ENCODE peak calls at places on chromosomes 13 and 19, in eight cellular contexts. I is AG04450, N is tibial nerve, C is dorsolateral prefrontal cortex, L is SJCRH30, Q is fibroblast of lung, B is PC-9, R is right cardiac atrium. W is an unnamed sample.

GRCh38 chr19:4678881-4679379 is 8.8 kb upstream of the MYDGF start:
- DNase-seq in R (no peak), L (peak), N (no peak), I (no peak), Q (peak), C (no peak), B (no peak), W (no peak)

GRCh38 chr19:2215281-2215751 is 20.8 kb downstream of the PLEKHJ1 start:
- DNase-seq in C (no peak), I (no peak), R (no peak), L (no peak), N (no peak), Q (no peak), B (no peak), W (no peak)

GRCh38 chr13:102402292-102402691 is 444 bp upstream of the FGF14 start:
- DNase-seq in B (no peak), I (no peak), N (no peak), C (peak), Q (peak), L (no peak), R (peak), W (no peak)

GRCh38 chr13:39106216-39106995 is 68.2 kb downstream of the NHLRC3 start:
- DNase-seq in R (no peak), N (no peak), Q (no peak), B (no peak), I (no peak), C (no peak), L (peak), W (no peak)

GRCh38 chr19:4414144-4414799 is 11.8 kb downstream of the CHAF1A start:
- DNase-seq in B (no peak), C (no peak), R (no peak), L (no peak), I (no peak), Q (peak), N (no peak), W (no peak)

GRCh38 chr13:83831796-83832195 is 50.5 kb downstream of the SLITRK1 start:
- DNase-seq in I (no peak), Q (no peak), R (no peak), B (peak), L (no peak), N (no peak), C (no peak), W (no peak)

GRCh38 chr13:31161583-31162150 is at the start of gene HSPH1:
- DNase-seq in I (peak), Q (peak), C (peak), L (peak), R (peak), N (peak), B (peak), W (peak)

GRCh38 chr19:11982526-11982925 is 17.7 kb downstream of the ZNF763 start:
- DNase-seq in Q (no peak), N (no peak), I (no peak), R (no peak), C (no peak), L (no peak), B (no peak), W (no peak)

GRCh38 chr19:18401580-18402112 is 4.2 kb upstream of the LRRC25 start:
- DNase-seq in I (no peak), Q (peak), R (peak), B (peak), N (no peak), C (no peak), L (peak), W (no peak)

GRCh38 chr13:106276876-106277275 is 258.6 kb downstream of the EFNB2 start:
- DNase-seq in N (no peak), C (no peak), R (no peak), L (no peak), B (no peak), I (no peak), Q (peak), W (no peak)

GRCh38 chr19:33403973-33404304 is 30.4 kb downstream of the CEBPG start:
- DNase-seq in C (peak), N (no peak), Q (peak), B (no peak), I (no peak), R (no peak), L (no peak), W (no peak)

GRCh38 chr19:43078311-43078710 is 4.2 kb downstream of the PSG2 start:
- DNase-seq in C (no peak), Q (peak), N (no peak), R (no peak), L (no peak), B (peak), I (peak), W (no peak)

GRCh38 chr19:15116856-15117255 is 9.7 kb downstream of the SYDE1 start:
- DNase-seq in R (no peak), Q (no peak), B (no peak), L (no peak), I (no peak), N (no peak), C (no peak), W (no peak)

GRCh38 chr13:109778102-109778542 is 8.3 kb downstream of the IRS2 start:
- DNase-seq in C (no peak), R (no peak), Q (peak), I (no peak), N (no peak), L (no peak), B (peak), W (no peak)

GRCh38 chr19:30344446-30345425 is 27.4 kb upstream of the ZNF536 start:
- DNase-seq in B (no peak), C (no peak), N (no peak), R (no peak), Q (no peak), L (no peak), I (no peak), W (peak)

GRCh38 chr19:6278740-6279619 is 795 bp downstream of the MLLT1 start:
- DNase-seq in L (no peak), Q (no peak), R (peak), B (peak), N (no peak), C (no peak), I (no peak), W (no peak)

GRCh38 chr13:113405481-113406300 is 41.8 kb upstream of the GRTP1 start:
- DNase-seq in I (no peak), B (no peak), N (peak), Q (no peak), L (peak), R (no peak), C (peak), W (no peak)

GRCh38 chr13:98411617-98412310 is 165.1 kb downstream of the STK24 start:
- DNase-seq in C (no peak), B (no peak), I (no peak), R (peak), L (no peak), Q (no peak), N (no peak), W (no peak)

GRCh38 chr19:39270091-39270871 is 2.1 kb downstream of the IFNL2 start:
- DNase-seq in I (no peak), C (no peak), B (no peak), N (no peak), Q (no peak), L (no peak), R (no peak), W (no peak)

GRCh38 chr13:109874921-109875454 is 88.6 kb upstream of the IRS2 start:
- DNase-seq in R (no peak), N (no peak), I (no peak), Q (peak), C (no peak), L (no peak), B (peak), W (no peak)

GRCh38 chr19:29620931-29621351 is 14.9 kb downstream of the POP4 start:
- DNase-seq in C (no peak), I (no peak), N (no peak), L (peak), R (no peak), Q (no peak), B (no peak), W (no peak)

GRCh38 chr19:38057954-38058690 is 151.1 kb downstream of the SIPA1L3 start:
- DNase-seq in N (no peak), I (no peak), B (peak), C (no peak), R (no peak), Q (no peak), L (peak), W (no peak)

GRCh38 chr13:50950808-50951207 is 41.2 kb downstream of the RNASEH2B start:
- DNase-seq in B (no peak), L (no peak), Q (peak), C (no peak), N (no peak), R (no peak), I (no peak), W (no peak)

GRCh38 chr19:18173054-18173571 is 500 bp upstream of the IFI30 start:
- DNase-seq in B (no peak), I (no peak), L (no peak), R (peak), Q (no peak), N (no peak), C (no peak), W (peak)

GRCh38 chr19:11418518-11419506 is at the start of gene RGL3:
- DNase-seq in L (no peak), B (peak), R (peak), I (no peak), Q (no peak), C (no peak), N (no peak), W (no peak)

GRCh38 chr19:19342086-19343015 is 21.7 kb downstream of the MAU2 start:
- DNase-seq in B (peak), N (no peak), L (no peak), Q (peak), I (peak), R (peak), C (no peak), W (peak)

GRCh38 chr13:93730780-93731179 is 504.2 kb downstream of the GPC6 start:
- DNase-seq in Q (peak), C (no peak), N (no peak), R (no peak), B (no peak), I (no peak), L (no peak), W (no peak)

GRCh38 chr19:14363203-14364097 is 17.8 kb upstream of the ADGRE5 start:
- DNase-seq in R (peak), C (peak), Q (peak), L (peak), B (peak), N (no peak), I (no peak), W (peak)

GRCh38 chr19:48858984-48859710 is 9.3 kb downstream of the PLEKHA4 start:
- DNase-seq in B (no peak), C (no peak), I (no peak), R (peak), L (no peak), Q (no peak), N (no peak), W (no peak)

GRCh38 chr13:112176746-112177119 is 109.8 kb downstream of the SOX1 start:
- DNase-seq in Q (no peak), R (no peak), I (no peak), N (no peak), C (no peak), B (no peak), L (no peak), W (no peak)

GRCh38 chr19:19385900-19386339 is 19.6 kb upstream of the GATAD2A start:
- DNase-seq in L (peak), Q (peak), B (no peak), I (no peak), N (no peak), C (no peak), R (peak), W (no peak)

GRCh38 chr19:32257326-32258073 is 87.9 kb upstream of the ZNF507 start:
- DNase-seq in Q (no peak), B (no peak), C (no peak), N (no peak), L (no peak), R (no peak), I (no peak), W (no peak)

GRCh38 chr19:35313614-35314013 is 15.4 kb upstream of the CD22 start:
- DNase-seq in N (no peak), B (peak), Q (no peak), R (peak), I (no peak), L (no peak), C (no peak), W (no peak)

GRCh38 chr13:23570099-23570926 is at the start of gene TNFRSF19:
- DNase-seq in Q (peak), R (peak), C (no peak), N (peak), L (peak), B (no peak), I (peak), W (no peak)

GRCh38 chr13:24288870-24289269 is 20.5 kb upstream of the C1QTNF9 start:
- DNase-seq in N (no peak), L (no peak), R (no peak), B (no peak), C (no peak), I (no peak), Q (no peak), W (no peak)

GRCh38 chr19:9494096-9494495 is 4.3 kb downstream of the ZNF560 start:
- DNase-seq in B (no peak), L (no peak), Q (no peak), R (no peak), N (no peak), I (no peak), C (no peak), W (no peak)
- H3K27ac ChIP-seq in B (no peak), L (no peak), Q (no peak), R (no peak), N (no peak), I (no peak), C (no peak), W (no peak)

GRCh38 chr19:54209058-54209747 is 8.5 kb downstream of the RPS9 start:
- DNase-seq in B (peak), R (no peak), Q (peak), L (peak), I (no peak), N (no peak), C (no peak), W (no peak)

GRCh38 chr19:54208784-54209057 is 8.1 kb downstream of the RPS9 start:
- DNase-seq in B (no peak), Q (peak), C (no peak), I (no peak), R (no peak), L (peak), N (no peak), W (no peak)

GRCh38 chr19:54207908-54208783 is 7.5 kb downstream of the RPS9 start:
- DNase-seq in N (no peak), C (no peak), Q (peak), I (no peak), L (no peak), B (peak), R (peak), W (peak)

GRCh38 chr19:54209748-54210494 is 9.3 kb downstream of the RPS9 start:
- DNase-seq in Q (peak), L (peak), C (peak), I (peak), R (peak), B (peak), N (peak), W (peak)

GRCh38 chr19:54211214-54211613 is 10.6 kb downstream of the RPS9 start:
- DNase-seq in C (no peak), I (no peak), R (no peak), L (no peak), N (no peak), B (no peak), Q (no peak), W (no peak)
- H3K27ac ChIP-seq in C (peak), I (peak), R (no peak), L (no peak), N (peak), B (no peak), Q (peak), W (peak)

DNA sequence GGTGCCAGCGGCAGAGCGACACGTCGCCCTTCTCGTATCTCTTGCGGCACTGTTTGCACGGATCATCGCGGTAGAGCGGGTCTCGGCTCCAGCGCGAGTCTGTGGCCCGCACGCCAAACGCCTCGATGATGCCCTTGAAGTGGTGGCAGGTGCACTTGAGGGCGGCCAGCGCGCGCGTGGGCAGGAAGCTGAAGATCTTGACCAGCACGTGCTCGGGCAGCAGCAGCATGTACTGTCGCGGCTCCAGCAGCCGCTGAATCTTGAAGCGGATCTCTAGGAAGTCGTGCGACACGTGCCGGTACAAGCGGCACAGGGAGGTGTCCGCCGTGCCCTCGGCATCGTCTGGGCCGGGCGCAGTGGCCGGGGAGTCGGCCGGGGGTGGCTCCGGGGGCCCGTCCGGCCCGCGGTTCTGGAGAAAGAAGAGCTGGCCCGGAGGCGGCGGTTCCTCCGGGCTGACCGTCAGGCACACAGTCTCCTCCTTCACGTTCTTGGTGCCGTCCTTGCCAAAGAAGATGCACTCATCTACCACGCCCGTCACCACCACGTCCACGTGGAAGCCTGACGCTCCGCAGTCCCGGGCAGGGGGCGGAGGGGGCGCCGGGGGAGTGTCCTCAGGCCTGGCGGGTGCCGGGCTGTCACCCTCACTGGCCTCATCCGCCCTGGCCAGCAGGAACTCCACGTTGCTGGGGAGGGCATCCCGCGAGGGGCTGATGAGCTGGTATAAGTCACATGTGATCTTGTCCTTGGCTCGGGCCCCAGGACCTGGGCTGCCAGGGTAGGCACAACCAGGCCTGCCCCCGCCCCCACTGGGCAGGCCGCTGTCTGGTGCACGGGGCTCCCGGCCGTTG is 18.6 kb downstream of the FBXO46 start:
- DNase-seq in N (no peak), Q (no peak), B (no peak), R (peak), I (no peak), C (no peak), L (no peak), W (no peak)
- H3K27ac ChIP-seq in N (no peak), Q (no peak), B (no peak), R (peak), I (no peak), C (no peak), L (no peak), W (no peak)

GRCh38 chr19:8503506-8503905 is 1.1 kb upstream of the PRAM1 start:
- DNase-seq in C (no peak), N (no peak), I (no peak), Q (no peak), B (no peak), L (no peak), R (no peak), W (no peak)
- H3K27ac ChIP-seq in C (no peak), N (no peak), I (no peak), Q (no peak), B (no peak), L (no peak), R (no peak), W (no peak)

GRCh38 chr13:29458419-29458818 is 137.1 kb downstream of the SLC7A1 start:
- DNase-seq in Q (peak), L (no peak), N (no peak), C (no peak), I (no peak), B (no peak), R (no peak), W (no peak)

GRCh38 chr13:29454931-29455481 is 140.5 kb downstream of the SLC7A1 start:
- DNase-seq in Q (peak), B (peak), N (no peak), C (no peak), R (no peak), I (no peak), L (peak), W (no peak)

GRCh38 chr13:29456419-29456818 is 139.1 kb downstream of the SLC7A1 start:
- DNase-seq in B (no peak), L (no peak), N (no peak), R (no peak), Q (no peak), I (no peak), C (no peak), W (no peak)

GRCh38 chr13:29459818-29460335 is 135.6 kb downstream of the SLC7A1 start:
- DNase-seq in N (no peak), I (no peak), L (no peak), R (no peak), C (no peak), B (no peak), Q (peak), W (no peak)

DNA sequence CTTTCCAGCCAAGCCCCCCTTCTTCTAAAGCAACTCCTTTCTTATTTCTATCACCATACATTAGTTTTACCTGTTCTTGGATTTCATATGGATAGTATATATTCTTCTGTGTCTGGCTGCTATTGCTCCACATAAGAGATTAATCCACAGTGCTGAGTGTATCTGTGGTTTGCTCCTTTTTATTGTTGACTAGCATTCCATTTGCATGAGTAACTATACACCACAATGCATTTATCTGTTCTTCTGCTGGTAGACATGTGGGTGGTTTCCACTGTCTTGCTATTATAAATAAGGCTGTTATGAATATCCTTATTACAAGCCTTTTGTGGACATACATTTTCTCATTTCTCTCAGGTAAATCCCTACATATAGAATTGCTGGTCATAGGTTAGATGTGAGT is 138.2 kb downstream of the SLC7A1 start:
- DNase-seq in N (no peak), R (no peak), I (no peak), C (no peak), B (no peak), Q (peak), L (peak), W (no peak)
- H3K27ac ChIP-seq in N (no peak), R (no peak), I (no peak), C (no peak), B (no peak), Q (no peak), L (peak), W (no peak)

DNA sequence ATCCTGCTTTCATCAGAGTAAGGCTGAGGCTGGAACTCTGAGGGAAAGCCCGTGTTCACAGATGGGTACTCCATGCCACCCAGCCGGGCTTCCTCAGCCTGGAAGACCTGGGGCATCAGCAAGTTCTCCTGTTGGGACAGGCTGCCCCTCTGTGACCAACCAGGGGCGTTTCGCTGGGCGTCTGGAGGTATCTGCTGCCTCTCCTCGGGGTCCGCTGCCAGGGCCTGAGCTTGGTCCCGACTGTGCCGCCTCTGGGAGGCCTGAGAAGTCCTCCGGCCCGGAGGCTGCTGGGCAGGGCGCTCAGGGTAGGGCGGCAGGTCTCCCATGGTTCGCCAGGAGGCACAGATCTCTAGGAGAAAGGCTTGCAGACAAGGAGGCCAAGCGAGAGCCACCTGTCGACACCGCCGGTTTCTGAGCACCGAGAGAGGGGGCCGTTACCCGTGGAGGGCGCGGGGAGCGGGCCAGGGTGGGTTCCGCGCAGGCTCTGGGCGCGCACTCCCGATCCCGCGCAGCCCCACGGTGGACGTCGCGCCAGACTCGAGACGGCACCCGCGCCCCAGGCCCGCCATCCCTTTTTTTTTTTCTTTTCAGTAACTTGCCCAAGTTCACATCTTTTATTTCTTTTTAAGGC is at the start of gene RSPH6A:
- DNase-seq in N (no peak), I (no peak), Q (no peak), C (no peak), R (no peak), L (no peak), B (no peak), W (no peak)
- H3K27ac ChIP-seq in N (no peak), I (no peak), Q (no peak), C (peak), R (no peak), L (peak), B (no peak), W (no peak)

W was measured in substantia nigra.